ENCODE peak calls at places on chromosome 18, in five cellular contexts. A is cardiac muscle cell, L is thoracic aorta, C is T-helper 2 cell, U is NCI-H1930. I is an unnamed sample.

GRCh38 chr18:14941792-14942191 is 193.8 kb downstream of the ANKRD30B start:
- DNase-seq in A (no peak), U (no peak), C (no peak), L (no peak), I (no peak)

GRCh38 chr18:55095579-55095978 is 136.3 kb upstream of the CCDC68 start:
- DNase-seq in L (no peak), A (no peak), C (no peak), U (no peak), I (no peak)

GRCh38 chr18:25467226-25468065 is 115.5 kb upstream of the ZNF521 start:
- DNase-seq in A (no peak), L (peak), U (no peak), C (no peak), I (no peak)

GRCh38 chr18:6994719-6995430 is 122.7 kb downstream of the LAMA1 start:
- DNase-seq in A (no peak), C (no peak), U (no peak), L (no peak), I (no peak)

GRCh38 chr18:26089247-26090129 is 925 bp downstream of the SS18 start:
- DNase-seq in U (no peak), C (peak), A (peak), L (no peak), I (peak)

GRCh38 chr18:63410792-63411191 is 11.5 kb downstream of the VPS4B start:
- DNase-seq in U (no peak), L (no peak), C (peak), A (peak), I (no peak)

GRCh38 chr18:75378674-75379315 is 48.7 kb downstream of the SMIM21 start:
- DNase-seq in U (no peak), C (no peak), L (no peak), A (no peak), I (no peak)

GRCh38 chr18:55731594-55732042 is 143.6 kb upstream of the TCF4 start:
- DNase-seq in A (peak), U (no peak), L (no peak), C (no peak), I (no peak)

GRCh38 chr18:28407681-28408080 is 230.8 kb upstream of the CDH2 start:
- DNase-seq in C (no peak), A (no peak), L (no peak), U (no peak), I (no peak)

GRCh38 chr18:73043231-73044000 is 175.6 kb upstream of the NETO1 start:
- DNase-seq in U (peak), L (no peak), C (no peak), A (no peak), I (no peak)

GRCh38 chr18:58781627-58782194 is 83.0 kb upstream of the ZNF532 start:
- DNase-seq in U (peak), A (peak), L (peak), C (peak), I (peak)

GRCh38 chr18:22336406-22336805 is 81.3 kb downstream of the CTAGE1 start:
- DNase-seq in L (no peak), U (no peak), C (no peak), A (no peak), I (no peak)

GRCh38 chr18:9987931-9988330 is 74.1 kb downstream of the VAPA start:
- DNase-seq in A (no peak), L (no peak), C (no peak), U (no peak), I (no peak)

GRCh38 chr18:44709297-44710117 is 28.8 kb downstream of the SETBP1 start:
- DNase-seq in A (no peak), L (no peak), U (no peak), C (peak), I (no peak)

GRCh38 chr18:76468345-76469275 is 26.4 kb downstream of the ZNF516 start:
- DNase-seq in L (no peak), A (no peak), U (no peak), C (no peak), I (no peak)

GRCh38 chr18:76388261-76388660 is 106.8 kb downstream of the ZNF516 start:
- DNase-seq in A (no peak), L (no peak), U (no peak), C (no peak), I (no peak)

GRCh38 chr18:58315739-58316215 is 271.8 kb downstream of the NEDD4L start:
- DNase-seq in L (no peak), A (peak), U (no peak), C (no peak), I (no peak)

GRCh38 chr18:79129120-79129519 is 59.9 kb downstream of the ATP9B start:
- DNase-seq in U (no peak), L (no peak), C (no peak), A (no peak), I (no peak)

GRCh38 chr18:3062798-3063563 is 50.0 kb upstream of the LPIN2 start:
- DNase-seq in L (peak), C (peak), U (peak), A (peak), I (peak)

GRCh38 chr18:26133652-26134051 is at the start of gene PSMA8:
- DNase-seq in U (no peak), L (no peak), A (peak), C (peak), I (peak)

GRCh38 chr18:7921938-7922587 is 354.9 kb downstream of the PTPRM start:
- DNase-seq in L (no peak), U (no peak), C (no peak), A (peak), I (no peak)

GRCh38 chr18:62716679-62717058 is 1.3 kb downstream of the PHLPP1 start:
- DNase-seq in U (peak), L (no peak), A (peak), C (peak), I (peak)

GRCh38 chr18:53698907-53699306 is 525.6 kb downstream of the MBD2 start:
- DNase-seq in C (peak), A (peak), U (peak), L (no peak), I (peak)

GRCh38 chr18:5467666-5468065 is 76.1 kb downstream of the EPB41L3 start:
- DNase-seq in L (no peak), A (no peak), U (no peak), C (no peak), I (no peak)

GRCh38 chr18:41763361-41763760 is 191.7 kb upstream of the PIK3C3 start:
- DNase-seq in C (no peak), L (no peak), U (no peak), A (no peak), I (no peak)

GRCh38 chr18:6997802-6998201 is 119.8 kb downstream of the LAMA1 start:
- DNase-seq in C (no peak), U (no peak), A (peak), L (no peak), I (no peak)

GRCh38 chr18:2459886-2460285 is 111.4 kb downstream of the METTL4 start:
- DNase-seq in L (no peak), C (no peak), U (no peak), A (no peak), I (no peak)

I was measured in D341Med.